ENCODE peak calls at places on chromosome 17, in six cellular contexts. P, M, J, E, X and N are unnamed samples.
A peak's percentile ranks its signal among the peaks of the same experiment; 100 is the strongest.

GRCh38 chr17:4136373-4136772 is 6.5 kb downstream of the ZZEF1 start:
- DNase-seq in P (no peak), M (no peak), J (no peak), E (no peak), X (no peak), N (no peak)

GRCh38 chr17:16398270-16399267 is 16.8 kb upstream of the TRPV2 start:
- DNase-seq in P (no peak), M (no peak), J (no peak), E (no peak), X (no peak), N (no peak)

GRCh38 chr17:12035713-12036112 is 15.0 kb downstream of the MAP2K4 start:
- DNase-seq in P (no peak), M (no peak), J (no peak), E (no peak), X (no peak), N (no peak)

GRCh38 chr17:40738553-40738952 is 16.6 kb downstream of the KRT25 start:
- DNase-seq in P (no peak), M (no peak), J (no peak), E (no peak), X (no peak), N (no peak)

GRCh38 chr17:80732268-80732667 is 187.6 kb downstream of the RPTOR start:
- DNase-seq in P (no peak), M (no peak), J (no peak), E (no peak), X (no peak), N (no peak)

GRCh38 chr17:67519801-67520251 is 142.7 kb downstream of the PITPNC1 start:
- DNase-seq in P (no peak), M (no peak), J (no peak), E (no peak), X (no peak), N (no peak)

GRCh38 chr17:7702776-7703175 is 2.2 kb upstream of the EFNB3 start:
- DNase-seq in P (no peak), M (no peak), J (no peak), E (no peak), X (no peak), N (no peak)

GRCh38 chr17:11986939-11987329 is 10.3 kb downstream of the ZNF18 start:
- DNase-seq in P (no peak), M (no peak), J (no peak), E (no peak), X (no peak), N (no peak)

GRCh38 chr17:61458491-61459433 is 6.5 kb downstream of the TBX4 start:
- DNase-seq in P (no peak), M (no peak), J (no peak), E (no peak), X (no peak), N (no peak)

GRCh38 chr17:556431-556995 is 158.1 kb downstream of the VPS53 start:
- DNase-seq in P (no peak), M (no peak), J (no peak), E (no peak), X (no peak), N (no peak)
- TF ChIP-seq CTCF in P (no peak), M (no peak), J (no peak), E (no peak), X (no peak), N (no peak)

DNA sequence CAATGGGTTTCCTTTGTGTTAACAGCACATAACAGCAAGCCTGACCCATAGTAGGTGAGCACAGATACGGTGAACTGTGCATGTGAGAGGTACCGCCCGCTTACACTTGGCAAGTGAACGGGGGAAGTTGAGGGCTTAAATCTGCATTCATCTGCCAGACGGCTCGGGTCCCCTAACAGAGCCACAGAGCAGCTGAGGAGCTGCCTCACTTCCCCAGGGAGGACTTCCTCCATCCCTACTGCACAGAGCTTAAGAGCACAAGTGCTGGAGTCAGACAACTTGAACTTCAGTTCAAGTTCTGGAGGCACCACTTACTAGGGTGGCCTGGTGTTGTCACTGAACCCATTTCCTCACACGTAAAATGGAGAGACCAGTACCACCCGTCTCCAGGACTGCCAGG is 13.4 kb downstream of the RAB5C start:
- DNase-seq in P (no peak), M (no peak), J (no peak), E (no peak), X (no peak), N (no peak)
- TF ChIP-seq CTCF in P (no peak), M (no peak), J (no peak), E (no peak), X (no peak), N (no peak)

DNA sequence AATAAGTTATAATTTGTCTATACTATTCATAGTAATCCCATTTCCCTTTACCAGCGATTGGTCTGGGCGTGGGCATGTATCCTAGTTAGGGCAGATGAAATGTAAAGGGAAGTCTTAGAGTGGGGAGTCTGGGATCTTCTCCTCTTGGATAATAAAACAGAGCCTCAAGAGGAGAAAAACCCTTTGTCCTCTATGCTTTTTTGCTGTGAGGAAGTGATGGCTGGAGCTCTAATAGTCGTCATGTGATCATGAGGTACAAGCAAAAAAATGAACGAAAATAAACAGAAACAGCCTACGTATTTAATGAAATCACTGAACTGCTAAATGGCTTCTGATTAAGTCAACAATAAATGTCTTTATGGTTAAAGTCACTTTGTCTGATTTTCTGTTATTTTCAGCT is 26.8 kb downstream of the EFCAB5 start:
- DNase-seq in P (no peak), M (no peak), J (no peak), E (no peak), X (no peak), N (no peak)
- TF ChIP-seq CTCF in P (no peak), M (no peak), J (no peak), E (no peak), X (no peak), N (no peak)

GRCh38 chr17:13735444-13735843 is 133.7 kb upstream of the HS3ST3A1 start:
- DNase-seq in P (no peak), M (no peak), J (no peak), E (no peak), X (no peak), N (no peak)
- TF ChIP-seq CTCF in P (no peak), M (no peak), J (no peak), E (no peak), X (no peak), N (no peak)

GRCh38 chr17:65394811-65395472 is 166.5 kb downstream of the AXIN2 start:
- DNase-seq in P (no peak), M (no peak), J (no peak), E (no peak), X (no peak), N (no peak)
- TF ChIP-seq CTCF in P (no peak), M (no peak), J (no peak), E (no peak), X (no peak), N (no peak)

GRCh38 chr17:75459590-75460267 is 3.3 kb downstream of the TMEM94 start:
- DNase-seq in P (no peak), M (no peak), J (peak; percentile 56), E (no peak), X (no peak), N (no peak)

GRCh38 chr17:75456417-75457046 is at the start of gene TMEM94:
- DNase-seq in P (peak; percentile 95), M (peak; percentile 79), J (peak; percentile 96), E (peak; percentile 95), X (peak; percentile 96), N (peak; percentile 84)

GRCh38 chr17:75455896-75456416 is 479 bp upstream of the TMEM94 start:
- DNase-seq in P (no peak), M (no peak), J (no peak), E (no peak), X (peak; percentile 42), N (no peak)

GRCh38 chr17:75459246-75459589 is 2.8 kb downstream of the TMEM94 start:
- DNase-seq in P (no peak), M (no peak), J (no peak), E (no peak), X (no peak), N (no peak)

GRCh38 chr17:75457047-75457654 is 716 bp downstream of the TMEM94 start:
- DNase-seq in P (no peak), M (peak; percentile 4), J (no peak), E (no peak), X (no peak), N (no peak)
- TF ChIP-seq CTCF in P (no peak), M (no peak), J (no peak), E (no peak), X (no peak), N (no peak)